ENCODE peak calls at places on chromosomes 2 and 18, in ten cellular contexts. R is kidney, U is psoas muscle, P is mammary epithelial cell, V is A549, X is H1, N is stomach, L is thyroid gland, F is lower lobe of right lung, H is GM12878. Y is an unnamed sample. For H3K9me3 and H3K4me1, the result is how much of the 10 kb centered on the place peaks cover.

GRCh38 chr2:235564884-235565530 is 71.2 kb downstream of the AGAP1 start:
- DNase-seq in X (no peak), R (peak), P (no peak), U (no peak), L (no peak), H (no peak), N (no peak), F (no peak), V (no peak), Y (no peak)

GRCh38 chr2:12720181-12720580 is 3.4 kb downstream of the TRIB2 start:
- DNase-seq in F (no peak), R (no peak), P (no peak), U (no peak), X (no peak), N (no peak), V (no peak), H (no peak), L (no peak), Y (no peak)

GRCh38 chr18:26335139-26335933 is 109.1 kb downstream of the TAF4B start:
- DNase-seq in L (no peak), V (no peak), U (no peak), R (no peak), F (no peak), H (no peak), P (no peak), N (no peak), X (no peak), Y (no peak)

GRCh38 chr2:240556553-240557100 is 1.2 kb downstream of the ANKMY1 start:
- DNase-seq in L (peak), X (no peak), H (no peak), V (peak), F (peak), N (peak), P (peak), U (peak), R (no peak), Y (peak)

GRCh38 chr2:109470121-109470921 is 143.4 kb downstream of the SEPTIN10 start:
- DNase-seq in X (no peak), H (no peak), F (peak), V (no peak), P (peak), R (no peak), L (peak), N (no peak), U (no peak), Y (peak)

GRCh38 chr2:230949966-230950832 is 25.2 kb upstream of the GPR55 start:
- DNase-seq in U (no peak), N (peak), L (no peak), R (no peak), P (no peak), H (peak), V (no peak), F (no peak), X (no peak), Y (no peak)

GRCh38 chr2:109084341-109084740 is 44.7 kb upstream of the SH3RF3 start:
- DNase-seq in F (no peak), R (no peak), H (no peak), X (no peak), P (no peak), U (no peak), V (no peak), L (peak), N (no peak), Y (no peak)

GRCh38 chr2:128169497-128169896 is 78.5 kb downstream of the UGGT1 start:
- DNase-seq in F (no peak), X (no peak), L (no peak), P (no peak), N (no peak), H (no peak), R (no peak), U (no peak), V (no peak), Y (no peak)

GRCh38 chr2:117952237-117952636 is 61.6 kb downstream of the CCDC93 start:
- DNase-seq in X (no peak), R (no peak), L (no peak), N (no peak), H (no peak), P (no peak), V (no peak), F (no peak), U (no peak), Y (no peak)

GRCh38 chr18:76351961-76352581 is 143.0 kb downstream of the ZNF516 start:
- DNase-seq in U (peak), P (peak), L (peak), H (no peak), R (peak), X (no peak), F (no peak), V (peak), N (no peak), Y (peak)

GRCh38 chr2:106193491-106193976 is 567 bp downstream of the UXS1 start:
- DNase-seq in V (peak), U (peak), P (peak), N (peak), R (no peak), F (peak), L (peak), H (no peak), X (no peak), Y (no peak)

GRCh38 chr2:63054812-63055509 is 4.3 kb downstream of the OTX1 start:
- DNase-seq in P (no peak), X (no peak), U (no peak), V (no peak), R (no peak), F (no peak), L (no peak), N (no peak), H (no peak), Y (no peak)

GRCh38 chr2:172196768-172197322 is 94.1 kb upstream of the DLX2 start:
- DNase-seq in X (no peak), P (peak), V (no peak), R (no peak), F (peak), H (no peak), U (no peak), N (peak), L (no peak), Y (no peak)

GRCh38 chr2:126942427-126943203 is 43.9 kb downstream of the TEX51 start:
- DNase-seq in N (no peak), V (no peak), P (no peak), L (no peak), R (no peak), H (no peak), X (peak), F (no peak), U (no peak), Y (no peak)

GRCh38 chr2:220556658-220557057 is 929.2 kb downstream of the SLC4A3 start:
- DNase-seq in L (no peak), H (no peak), N (no peak), V (no peak), F (no peak), P (peak), R (no peak), X (no peak), U (no peak), Y (no peak)

GRCh38 chr2:238108423-238109201 is 8.5 kb downstream of the ESPNL start:
- DNase-seq in N (no peak), X (no peak), R (peak), L (peak), P (no peak), V (no peak), F (peak), H (peak), U (peak), Y (no peak)

GRCh38 chr2:201984800-201985525 is 48.7 kb upstream of the FZD7 start:
- DNase-seq in L (peak), P (peak), F (no peak), H (no peak), X (no peak), V (no peak), U (no peak), R (no peak), N (peak), Y (no peak)

GRCh38 chr2:45591073-45591472 is 20.0 kb downstream of the SRBD1 start:
- DNase-seq in H (no peak), X (no peak), F (no peak), V (no peak), R (no peak), L (no peak), N (no peak), U (no peak), P (no peak), Y (no peak)

GRCh38 chr2:28621172-28622100 is 125.6 kb downstream of the PLB1 start:
- DNase-seq in R (peak), N (peak), X (no peak), P (peak), V (peak), U (peak), H (no peak), L (peak), F (peak), Y (peak)

GRCh38 chr2:150729495-150729955 is 242.1 kb upstream of the RND3 start:
- DNase-seq in P (peak), L (no peak), F (no peak), R (no peak), X (no peak), N (no peak), H (peak), U (no peak), V (no peak), Y (no peak)

GRCh38 chr2:217412721-217413120 is 552.9 kb upstream of the TNP1 start:
- DNase-seq in N (no peak), V (no peak), H (no peak), L (no peak), R (no peak), U (no peak), P (no peak), F (no peak), X (no peak), Y (no peak)

GRCh38 chr2:86105969-86106945 is at the start of gene PTCD3:
- DNase-seq in U (peak), P (peak), V (peak), X (peak), F (peak), R (peak), N (peak), L (peak), H (peak), Y (peak)

GRCh38 chr2:30686669-30687068 is 120.6 kb downstream of the CAPN13 start:
- DNase-seq in L (no peak), P (no peak), U (no peak), X (no peak), V (no peak), N (no peak), R (no peak), H (no peak), F (no peak), Y (no peak)

GRCh38 chr2:165587335-165587938 is 117.9 kb downstream of the CSRNP3 start:
- DNase-seq in L (no peak), U (no peak), X (no peak), R (no peak), P (no peak), N (no peak), V (no peak), F (no peak), H (peak), Y (no peak)

GRCh38 chr2:65130440-65131175 is 702 bp upstream of the RAB1A start:
- DNase-seq in L (no peak), V (no peak), N (no peak), F (no peak), X (no peak), U (no peak), R (no peak), P (no peak), H (peak), Y (peak)

GRCh38 chr2:217988014-217988839 is 14.6 kb downstream of the TNS1 start:
- DNase-seq in L (peak), V (peak), U (peak), X (peak), R (peak), N (peak), P (peak), F (peak), H (no peak), Y (peak)

GRCh38 chr2:217934321-217935131 is 68.3 kb downstream of the TNS1 start:
- DNase-seq in U (peak), P (peak), N (no peak), L (peak), V (peak), H (no peak), X (no peak), R (peak), F (peak), Y (peak)

GRCh38 chr2:207926133-207927076 is 98.9 kb downstream of the PLEKHM3 start:
- DNase-seq in V (no peak), L (peak), R (no peak), F (no peak), H (no peak), X (no peak), P (peak), N (no peak), U (peak), Y (no peak)

GRCh38 chr18:45221363-45221762 is 393.9 kb upstream of the SLC14A2 start:
- DNase-seq in H (no peak), U (no peak), N (no peak), X (no peak), L (no peak), R (no peak), F (no peak), V (no peak), P (peak), Y (peak)

GRCh38 chr2:151999058-151999457 is 99.8 kb downstream of the CACNB4 start:
- DNase-seq in U (peak), F (peak), P (peak), X (no peak), L (peak), V (peak), H (no peak), R (no peak), N (peak), Y (peak)

GRCh38 chr18:14914771-14915170 is 166.8 kb downstream of the ANKRD30B start:
- DNase-seq in H (no peak), P (peak), F (no peak), X (no peak), U (no peak), V (no peak), N (no peak), R (no peak), L (no peak), Y (no peak)
- H3K9me3 ChIP-seq in H (under half), P (under half), F (under half), X (half or more), U (under half), V (under half), N (under half), R (under half), L (under half), Y (under half)

GRCh38 chr2:55133467-55134315 is 83.4 kb upstream of the RTN4 start:
- DNase-seq in R (no peak), P (peak), F (no peak), U (no peak), L (no peak), X (peak), V (no peak), H (peak), N (peak), Y (peak)
- H3K4me3 ChIP-seq in R (peak), P (peak), F (peak), U (peak), L (no peak), X (no peak), V (no peak), H (peak), N (peak), Y (peak)

DNA sequence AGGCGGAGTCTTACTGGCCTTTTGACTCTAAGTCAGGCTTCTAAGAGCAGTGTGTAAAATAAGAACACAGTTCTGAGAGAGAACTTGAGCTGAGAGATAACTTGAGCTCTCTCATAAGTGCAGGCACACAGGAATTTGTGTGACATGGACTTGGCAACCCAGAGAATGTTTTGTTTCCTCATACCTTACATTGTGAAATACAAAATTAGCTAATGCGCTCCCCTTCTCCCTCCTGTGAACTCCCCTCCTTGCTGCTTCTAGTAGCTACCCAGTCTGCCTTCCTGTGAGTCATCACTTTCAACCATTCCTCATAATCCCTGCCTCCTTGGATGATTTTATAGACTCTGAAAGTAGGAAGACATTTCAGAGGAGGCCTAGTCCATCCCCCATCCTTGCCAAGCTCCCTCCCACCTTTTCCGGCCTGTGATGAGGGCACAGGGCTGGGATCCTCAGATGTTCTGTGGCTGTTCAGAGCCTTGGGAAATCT is 22.6 kb downstream of the FER1L5 start:
- DNase-seq in L (peak), N (no peak), H (no peak), X (no peak), V (peak), P (peak), R (no peak), F (peak), U (peak), Y (peak)
- H3K4me1 ChIP-seq in L (under half), N (under half), H (under half), X (under half), V (under half), P (under half), R (under half), F (under half), U (under half), Y (under half)

GRCh38 chr2:219186754-219187456 is 8.8 kb downstream of the RETREG2 start:
- DNase-seq in N (no peak), R (no peak), V (no peak), X (no peak), F (no peak), U (no peak), H (no peak), L (no peak), P (no peak), Y (no peak)

GRCh38 chr2:219183151-219183757 is 5.2 kb downstream of the RETREG2 start:
- DNase-seq in X (no peak), N (no peak), P (no peak), F (no peak), H (no peak), R (no peak), V (no peak), L (no peak), U (no peak), Y (no peak)

GRCh38 chr2:219181531-219181930 is 3.5 kb downstream of the RETREG2 start:
- DNase-seq in N (no peak), P (no peak), R (no peak), F (no peak), L (no peak), H (no peak), U (no peak), V (no peak), X (no peak), Y (no peak)

GRCh38 chr2:219182331-219183150 is 4.5 kb downstream of the RETREG2 start:
- DNase-seq in X (no peak), P (no peak), N (no peak), V (no peak), U (no peak), F (peak), H (no peak), R (no peak), L (no peak), Y (no peak)

GRCh38 chr2:219184116-219184515 is 6.0 kb downstream of the RETREG2 start:
- DNase-seq in X (no peak), F (no peak), L (no peak), N (no peak), U (no peak), P (no peak), V (no peak), R (no peak), H (no peak), Y (no peak)
- H3K9me3 ChIP-seq in X (under half), F (under half), L (under half), N (under half), U (under half), P (under half), V (under half), R (under half), H (under half), Y (under half)

DNA sequence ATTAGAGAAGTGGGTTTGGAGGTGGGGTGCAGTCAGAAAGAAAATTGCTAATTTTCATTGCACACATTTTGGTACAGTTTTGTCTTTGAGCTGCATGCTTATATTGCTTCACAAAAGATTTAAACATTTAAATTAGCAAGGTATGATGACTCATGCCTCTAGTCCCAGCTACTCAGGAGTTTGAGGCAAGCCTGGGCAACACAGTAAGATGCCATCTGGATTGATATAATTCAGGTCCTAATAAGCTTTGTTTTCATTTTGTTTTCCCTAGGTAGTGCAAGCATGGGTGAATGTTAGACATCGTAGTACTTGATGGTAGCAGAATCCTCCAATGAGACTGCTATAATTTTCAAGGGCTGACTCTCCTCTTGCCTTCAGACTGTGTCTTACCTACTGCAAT is 396.7 kb upstream of the RGPD4 start:
- DNase-seq in P (no peak), V (no peak), F (no peak), H (no peak), U (no peak), X (no peak), N (no peak), R (no peak), L (no peak), Y (no peak)
- H3K4me3 ChIP-seq in P (no peak), V (no peak), F (no peak), H (no peak), U (no peak), X (no peak), N (no peak), R (no peak), L (no peak), Y (no peak)

GRCh38 chr2:184783576-184783975 is 185.2 kb downstream of the ZNF804A start:
- DNase-seq in U (no peak), P (no peak), H (no peak), L (no peak), V (no peak), F (no peak), R (no peak), N (no peak), X (no peak), Y (no peak)
- H3K4me1 ChIP-seq in U (under half), P (under half), H (under half), L (under half), V (under half), F (under half), R (under half), N (under half), X (under half), Y (under half)

GRCh38 chr2:125479143-125479636 is 1176.8 kb upstream of the GYPC start:
- DNase-seq in P (no peak), R (peak), H (no peak), F (no peak), U (no peak), V (no peak), L (no peak), X (no peak), N (no peak), Y (no peak)
- H3K9me3 ChIP-seq in P (under half), R (under half), H (under half), F (under half), U (under half), V (under half), L (under half), X (under half), N (under half), Y (under half)

DNA sequence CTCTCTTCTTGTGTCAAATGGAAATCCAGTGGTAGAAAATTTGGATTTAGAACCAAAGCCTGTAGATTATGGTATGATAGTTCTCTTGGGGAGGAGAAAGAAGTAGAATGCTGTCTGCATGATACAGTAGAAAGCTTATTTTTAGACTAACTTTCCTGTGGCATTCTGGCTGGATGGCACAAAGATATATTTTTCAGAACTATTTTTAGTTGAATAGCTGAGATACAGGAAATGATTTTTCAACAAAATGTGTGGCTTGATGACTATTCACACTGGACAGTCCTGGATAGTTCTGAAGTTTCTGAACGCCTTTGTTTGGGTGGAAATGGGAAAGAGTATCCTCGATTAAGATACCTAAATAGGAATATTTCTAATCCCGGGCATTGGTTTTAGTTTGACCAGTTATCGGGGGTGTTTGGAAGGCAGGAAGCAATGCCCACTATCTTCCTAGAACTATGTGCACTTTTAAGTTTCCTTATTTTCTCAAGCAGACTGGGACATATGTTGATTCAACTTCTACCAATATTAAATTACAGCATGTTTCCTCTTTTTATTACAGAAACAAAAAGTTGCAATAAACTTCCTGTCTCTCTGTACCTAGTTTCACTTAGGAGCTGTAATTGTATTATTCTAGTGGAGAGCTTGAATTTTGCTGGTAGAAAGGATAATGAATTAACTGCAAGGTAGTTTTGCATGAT is 32.1 kb downstream of the GDF7 start:
- DNase-seq in P (no peak), X (no peak), V (no peak), U (no peak), L (no peak), N (no peak), F (no peak), H (no peak), R (no peak), Y (no peak)
- H3K4me3 ChIP-seq in P (no peak), X (no peak), V (no peak), U (no peak), L (no peak), N (no peak), F (peak), H (no peak), R (no peak), Y (no peak)

DNA sequence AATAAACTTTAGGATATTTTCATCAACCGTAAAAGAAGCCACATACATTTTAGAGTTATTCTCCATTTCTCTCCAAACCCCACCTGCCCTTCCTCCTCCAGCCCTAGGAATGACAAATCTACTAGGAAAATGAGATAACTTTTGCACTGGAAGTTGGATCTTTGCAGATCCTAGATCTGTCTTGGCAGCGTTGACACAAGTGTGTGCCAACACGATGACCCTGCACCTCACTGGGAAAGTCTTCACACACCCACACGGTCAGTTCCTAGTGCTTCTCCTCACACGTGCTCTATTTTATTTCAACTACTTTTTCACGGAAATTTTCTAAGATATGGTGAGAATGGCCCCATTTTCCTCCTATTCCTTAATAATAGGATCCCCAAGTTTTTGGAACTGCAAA is 14.1 kb upstream of the HPCAL1 start:
- DNase-seq in N (no peak), V (no peak), X (no peak), H (no peak), P (no peak), R (no peak), U (no peak), L (no peak), F (no peak), Y (no peak)
- H3K4me1 ChIP-seq in N (under half), V (half or more), X (under half), H (under half), P (half or more), R (under half), U (under half), L (under half), F (under half), Y (under half)